ENCODE peak calls at places on chromosome 13, in seven cellular contexts. L is stimulated activated naive CD8-positive, alpha-beta T cell treated with anti-CD3 and anti-CD28 coated beads, Interleukin-15, Interleukin-2, amounts not matched to agents 100 U/mL and 50 U/mL, for 24 hours; J is midbrain; T is H7; K is stromal cell of bone marrow; N is AG09319; E is RPMI7951. R is an unnamed sample.
A peak's percentile ranks its signal among the peaks of the same experiment; 100 is the strongest.

GRCh38 chr13:34591801-34592454 is 350.1 kb upstream of the NBEA start:
- DNase-seq in T (peak; percentile 9), N (no peak), K (no peak), E (no peak), L (no peak), J (peak; percentile 38), R (no peak)

GRCh38 chr13:113759525-113760137 is 605 bp downstream of the TMEM255B start:
- DNase-seq in N (no peak), E (no peak), J (peak; percentile 4), L (no peak), T (peak; percentile 77), K (no peak), R (no peak)

GRCh38 chr13:25692156-25692555 is 320.4 kb downstream of the ATP8A2 start:
- DNase-seq in T (peak; percentile 14), N (no peak), E (peak; percentile 1), K (no peak), L (no peak), J (no peak), R (no peak)

GRCh38 chr13:23715092-23715761 is 145.0 kb downstream of the TNFRSF19 start:
- DNase-seq in L (no peak), N (no peak), E (peak; percentile 76), K (no peak), J (no peak), T (peak; percentile 28), R (peak; percentile 42)

GRCh38 chr13:20995245-20995829 is 66.0 kb downstream of the LATS2 start:
- DNase-seq in N (no peak), J (no peak), E (no peak), T (no peak), L (no peak), K (no peak), R (no peak)

GRCh38 chr13:51549050-51549449 is 35.2 kb upstream of the WDFY2 start:
- DNase-seq in L (no peak), J (no peak), E (no peak), K (no peak), N (no peak), T (peak; percentile 22), R (no peak)

GRCh38 chr13:80655778-80656518 is 315.0 kb upstream of the SPRY2 start:
- DNase-seq in N (no peak), E (no peak), J (no peak), K (no peak), T (peak; percentile 26), L (no peak), R (peak; percentile 2)

GRCh38 chr13:94333131-94333820 is 146.2 kb downstream of the DCT start:
- DNase-seq in K (no peak), N (no peak), T (no peak), L (no peak), E (no peak), J (no peak), R (no peak)

GRCh38 chr13:60787083-60787482 is 390.1 kb downstream of the TDRD3 start:
- DNase-seq in N (no peak), L (no peak), J (no peak), K (no peak), T (no peak), E (no peak), R (no peak)

GRCh38 chr13:30892966-30893365 is 13.1 kb upstream of the MEDAG start:
- DNase-seq in E (no peak), J (no peak), T (peak; percentile 71), K (no peak), N (no peak), L (peak; percentile 24), R (peak; percentile 75)